ENCODE peak calls at places on chromosomes 4 and X, in eight cellular contexts. M, S, R, F, P, L, H and Y are unnamed samples.

GRCh38 chr4:127601029-127601428 is 31.7 kb upstream of the INTU start:
- DNase-seq in P (no peak), H (peak; percentile 49), S (no peak), M (no peak), L (no peak), F (no peak), R (no peak), Y (peak; percentile 40)

GRCh38 chrX:9515973-9516538 is 51.2 kb downstream of the TBL1X start:
- DNase-seq in L (no peak), M (no peak), P (no peak), F (no peak), H (peak; percentile 18), S (no peak), R (no peak), Y (no peak)

GRCh38 chr4:71648448-71648847 is 135.4 kb downstream of the GC start:
- DNase-seq in R (no peak), F (no peak), S (no peak), L (no peak), P (no peak), H (no peak), M (no peak), Y (no peak)

GRCh38 chr4:3212391-3213100 is 36.4 kb upstream of the MSANTD1 start:
- DNase-seq in F (no peak), R (no peak), P (no peak), S (no peak), H (no peak), L (no peak), M (no peak), Y (no peak)

GRCh38 chr4:170025523-170026252 is 507 bp downstream of the MFAP3L start:
- DNase-seq in F (peak; percentile 51), R (peak; percentile 72), P (peak; percentile 70), L (peak; percentile 12), H (peak; percentile 10), S (peak; percentile 40), M (no peak), Y (no peak)

GRCh38 chrX:154013614-154014360 is 5.9 kb downstream of the IRAK1 start:
- DNase-seq in L (no peak), M (no peak), S (peak; percentile 56), R (no peak), P (peak; percentile 88), F (peak; percentile 64), H (peak; percentile 43), Y (peak; percentile 33)

GRCh38 chrX:30280428-30280827 is 28.8 kb downstream of the NR0B1 start:
- DNase-seq in L (no peak), R (no peak), S (no peak), M (no peak), H (no peak), F (no peak), P (no peak), Y (no peak)

GRCh38 chrX:25130619-25131018 is 114.9 kb upstream of the ARX start:
- DNase-seq in R (no peak), S (no peak), M (no peak), L (no peak), F (peak; percentile 32), P (no peak), H (no peak), Y (no peak)

GRCh38 chrX:68571292-68572256 is 72.7 kb downstream of the YIPF6 start:
- DNase-seq in M (peak; percentile 47), H (peak; percentile 76), R (no peak), F (no peak), L (no peak), S (peak; percentile 23), P (no peak), Y (peak; percentile 83)

GRCh38 chr4:82491251-82491960 is 61.0 kb downstream of the ENOPH1 start:
- DNase-seq in F (no peak), R (no peak), M (no peak), P (no peak), H (no peak), S (no peak), L (no peak), Y (no peak)

GRCh38 chrX:39819921-39820849 is 277.6 kb downstream of the BCOR start:
- DNase-seq in P (peak; percentile 72), H (peak; percentile 44), F (peak; percentile 36), S (peak; percentile 66), M (no peak), L (no peak), R (no peak), Y (peak; percentile 64)

GRCh38 chr4:3346146-3346545 is 53.3 kb downstream of the RGS12 start:
- DNase-seq in H (peak; percentile 90), R (no peak), M (peak; percentile 81), F (peak; percentile 86), S (peak; percentile 85), P (peak; percentile 81), L (peak; percentile 74), Y (peak; percentile 90)

GRCh38 chr4:66575024-66575696 is 904.9 kb upstream of the EPHA5 start:
- DNase-seq in M (peak; percentile 87), H (peak; percentile 97), P (no peak), L (no peak), F (no peak), S (peak; percentile 84), R (no peak), Y (peak; percentile 87)

GRCh38 chr4:118270492-118270891 is 82.3 kb downstream of the PRSS12 start:
- DNase-seq in L (no peak), R (no peak), F (peak; percentile 78), S (peak; percentile 72), P (peak; percentile 37), M (no peak), H (peak; percentile 77), Y (peak; percentile 74)

GRCh38 chr4:140127422-140127821 is 26.6 kb downstream of the MAML3 start:
- DNase-seq in R (no peak), H (no peak), F (no peak), M (no peak), P (no peak), L (no peak), S (no peak), Y (no peak)

GRCh38 chr4:35939746-35940145 is 304.6 kb downstream of the ARAP2 start:
- DNase-seq in S (no peak), R (no peak), L (no peak), M (no peak), F (no peak), P (no peak), H (no peak), Y (no peak)

GRCh38 chr4:70849277-70849676 is 9.6 kb upstream of the GRSF1 start:
- DNase-seq in L (no peak), P (no peak), S (no peak), M (no peak), F (no peak), H (no peak), R (no peak), Y (no peak)

GRCh38 chrX:39955621-39956020 is 142.1 kb downstream of the BCOR start:
- DNase-seq in H (no peak), R (no peak), L (no peak), F (peak; percentile 50), S (no peak), P (no peak), M (no peak), Y (no peak)

GRCh38 chrX:54934890-54935289 is 14.3 kb downstream of the TRO start:
- DNase-seq in L (no peak), R (no peak), F (no peak), H (no peak), M (no peak), P (no peak), S (no peak), Y (no peak)

GRCh38 chrX:12950851-12951589 is 23.9 kb upstream of the TMSB4X start:
- DNase-seq in L (no peak), R (no peak), F (peak; percentile 65), H (no peak), M (no peak), S (peak; percentile 64), P (peak; percentile 39), Y (peak; percentile 8)

GRCh38 chr4:138910914-138911336 is 104.7 kb upstream of the NOCT start:
- DNase-seq in P (peak; percentile 75), L (peak; percentile 79), H (peak; percentile 81), F (peak; percentile 69), R (peak; percentile 81), S (peak; percentile 88), M (peak; percentile 93), Y (peak; percentile 91)

GRCh38 chr4:169439244-169439643 is 168.5 kb upstream of the SH3RF1 start:
- DNase-seq in H (peak; percentile 65), P (no peak), F (no peak), L (no peak), S (no peak), M (no peak), R (no peak), Y (peak; percentile 35)

GRCh38 chr4:153153339-153153851 is 50.8 kb upstream of the TRIM2 start:
- DNase-seq in L (peak; percentile 23), S (peak; percentile 80), P (peak; percentile 87), R (no peak), F (peak; percentile 82), H (peak; percentile 28), M (peak; percentile 11), Y (peak; percentile 33)

DNA sequence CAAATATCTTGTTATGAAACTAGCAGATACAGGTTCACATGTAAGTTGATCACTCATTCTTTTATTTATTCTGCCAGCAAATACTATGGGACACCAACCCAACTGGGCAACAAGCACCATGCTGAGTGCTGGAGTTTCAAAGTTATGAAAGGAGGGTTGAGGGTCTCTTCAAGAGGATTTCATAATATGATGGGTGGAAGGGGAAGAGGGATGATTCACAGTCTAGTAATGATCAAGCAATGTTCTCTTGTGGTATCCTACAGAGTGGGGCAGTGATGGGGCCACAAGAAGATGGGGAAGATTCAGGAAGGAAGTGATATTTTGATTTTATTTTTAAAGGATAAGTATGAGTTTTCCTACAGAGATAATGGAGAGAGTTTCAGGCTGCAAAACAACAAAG is 46.2 kb upstream of the TXK start:
- DNase-seq in R (no peak), M (no peak), S (no peak), F (no peak), H (no peak), L (no peak), P (no peak), Y (peak; percentile 5)
- TF ChIP-seq CTCF in R (no peak), M (no peak), S (no peak), F (no peak), H (no peak), L (no peak), P (no peak), Y (no peak)

DNA sequence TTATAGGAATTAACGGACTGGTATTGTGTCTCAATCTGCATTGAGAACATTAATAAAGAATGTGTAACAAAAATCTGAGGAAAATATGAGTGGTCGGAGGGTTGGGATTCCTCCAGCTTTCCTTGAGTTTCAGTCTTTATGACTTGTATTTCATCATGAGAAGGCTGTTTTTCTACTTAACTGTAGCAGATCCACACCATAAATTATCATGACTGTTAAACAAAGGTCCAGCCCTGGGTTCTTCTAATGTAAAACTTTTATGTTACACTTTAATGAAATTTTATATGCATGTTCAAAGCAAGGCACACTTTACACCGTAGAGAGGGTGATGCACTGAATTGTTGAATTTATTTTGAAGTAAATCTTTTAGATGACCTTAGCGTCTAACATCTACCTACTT is 7.0 kb downstream of the AFF2 start:
- DNase-seq in F (no peak), M (no peak), H (peak; percentile 27), S (no peak), R (no peak), P (no peak), L (no peak), Y (no peak)
- H3K4me3 ChIP-seq in F (no peak overlapping the region), M (no peak overlapping the region), H (no peak overlapping the region), S (no peak overlapping the region), R (no peak overlapping the region), P (no peak overlapping the region), L (no peak overlapping the region), Y (no peak overlapping the region)

GRCh38 chrX:65674351-65674893 is 7.0 kb downstream of the MSN start:
- DNase-seq in H (peak; percentile 57), F (no peak), L (no peak), R (no peak), P (no peak), S (no peak), M (no peak), Y (peak; percentile 36)
- TF ChIP-seq CTCF in H (no peak), F (no peak), L (no peak), R (no peak), P (no peak), S (no peak), M (no peak), Y (no peak)

GRCh38 chr4:122731676-122732075 is 828 bp upstream of the BBS12 start:
- DNase-seq in R (no peak), P (no peak), F (no peak), S (no peak), M (no peak), H (no peak), L (no peak), Y (no peak)
- H3K4me3 ChIP-seq in R (peak overlapping the region; percentile 2), P (peak overlapping the region; percentile 52), F (peak overlapping the region; percentile 34), S (no peak overlapping the region), M (no peak overlapping the region), H (no peak overlapping the region), L (peak overlapping the region; percentile 76), Y (no peak overlapping the region)